ENCODE peak calls at places on chromosomes 4 and X, in five cellular contexts. One of them, this sample, is unnamed.

GRCh38 chr4:43331226-43332078 is 438.9 kb downstream of the GRXCR1 start:
- DNase-seq in posterior cingulate gyrus: no peak
- DNase-seq in stimulated activated CD8-positive, alpha-beta memory T cell treated with anti-CD3 and anti-CD28 coated beads, Interleukin-15, amount 100 ng/mL, for 24 hours: no peak
- DNase-seq in ELR: peak
- DNase-seq in foreskin fibroblast: no peak
- DNase-seq in this sample: peak

GRCh38 chr4:169341490-169341889 is 70.7 kb upstream of the SH3RF1 start:
- DNase-seq in foreskin fibroblast: peak
- DNase-seq in posterior cingulate gyrus: no peak
- DNase-seq in stimulated activated CD8-positive, alpha-beta memory T cell treated with anti-CD3 and anti-CD28 coated beads, Interleukin-15, amount 100 ng/mL, for 24 hours: no peak
- DNase-seq in ELR: peak
- DNase-seq in this sample: peak

GRCh38 chr4:122632396-122633143 is 11.7 kb upstream of the IL21 start:
- DNase-seq in foreskin fibroblast: no peak
- DNase-seq in ELR: no peak
- DNase-seq in stimulated activated CD8-positive, alpha-beta memory T cell treated with anti-CD3 and anti-CD28 coated beads, Interleukin-15, amount 100 ng/mL, for 24 hours: no peak
- DNase-seq in posterior cingulate gyrus: no peak
- DNase-seq in this sample: peak

GRCh38 chr4:100288811-100289529 is 98.7 kb upstream of the DDIT4L start:
- DNase-seq in stimulated activated CD8-positive, alpha-beta memory T cell treated with anti-CD3 and anti-CD28 coated beads, Interleukin-15, amount 100 ng/mL, for 24 hours: no peak
- DNase-seq in ELR: peak
- DNase-seq in foreskin fibroblast: peak
- DNase-seq in posterior cingulate gyrus: no peak
- DNase-seq in this sample: no peak

GRCh38 chrX:115413246-115413878 is 123.8 kb downstream of the LUZP4 start:
- DNase-seq in ELR: peak
- DNase-seq in posterior cingulate gyrus: no peak
- DNase-seq in foreskin fibroblast: peak
- DNase-seq in stimulated activated CD8-positive, alpha-beta memory T cell treated with anti-CD3 and anti-CD28 coated beads, Interleukin-15, amount 100 ng/mL, for 24 hours: no peak
- DNase-seq in this sample: peak

GRCh38 chr4:26723216-26723615 is 137.4 kb upstream of the STIM2 start:
- DNase-seq in foreskin fibroblast: no peak
- DNase-seq in ELR: no peak
- DNase-seq in stimulated activated CD8-positive, alpha-beta memory T cell treated with anti-CD3 and anti-CD28 coated beads, Interleukin-15, amount 100 ng/mL, for 24 hours: no peak
- DNase-seq in posterior cingulate gyrus: no peak
- DNase-seq in this sample: no peak

GRCh38 chr4:37522996-37523395 is 163.2 kb downstream of the RELL1 start:
- DNase-seq in posterior cingulate gyrus: no peak
- DNase-seq in foreskin fibroblast: no peak
- DNase-seq in ELR: peak
- DNase-seq in stimulated activated CD8-positive, alpha-beta memory T cell treated with anti-CD3 and anti-CD28 coated beads, Interleukin-15, amount 100 ng/mL, for 24 hours: no peak
- DNase-seq in this sample: no peak

GRCh38 chr4:183801460-183802168 is 103.5 kb upstream of the STOX2 start:
- DNase-seq in foreskin fibroblast: no peak
- DNase-seq in posterior cingulate gyrus: no peak
- DNase-seq in ELR: no peak
- DNase-seq in stimulated activated CD8-positive, alpha-beta memory T cell treated with anti-CD3 and anti-CD28 coated beads, Interleukin-15, amount 100 ng/mL, for 24 hours: no peak
- DNase-seq in this sample: no peak

GRCh38 chr4:103201724-103202123 is 3.6 kb upstream of the CENPE start:
- DNase-seq in ELR: no peak
- DNase-seq in foreskin fibroblast: no peak
- DNase-seq in stimulated activated CD8-positive, alpha-beta memory T cell treated with anti-CD3 and anti-CD28 coated beads, Interleukin-15, amount 100 ng/mL, for 24 hours: no peak
- DNase-seq in posterior cingulate gyrus: no peak
- DNase-seq in this sample: no peak

GRCh38 chr4:90181644-90182043 is 54.5 kb downstream of the CCSER1 start:
- DNase-seq in ELR: no peak
- DNase-seq in stimulated activated CD8-positive, alpha-beta memory T cell treated with anti-CD3 and anti-CD28 coated beads, Interleukin-15, amount 100 ng/mL, for 24 hours: no peak
- DNase-seq in posterior cingulate gyrus: no peak
- DNase-seq in foreskin fibroblast: no peak
- DNase-seq in this sample: no peak

GRCh38 chr4:184503869-184504300 is 29.5 kb upstream of the IRF2 start:
- DNase-seq in posterior cingulate gyrus: no peak
- DNase-seq in foreskin fibroblast: peak
- DNase-seq in stimulated activated CD8-positive, alpha-beta memory T cell treated with anti-CD3 and anti-CD28 coated beads, Interleukin-15, amount 100 ng/mL, for 24 hours: no peak
- DNase-seq in ELR: peak
- DNase-seq in this sample: peak

GRCh38 chr4:41028392-41029076 is 185.8 kb downstream of the APBB2 start:
- DNase-seq in posterior cingulate gyrus: no peak
- DNase-seq in stimulated activated CD8-positive, alpha-beta memory T cell treated with anti-CD3 and anti-CD28 coated beads, Interleukin-15, amount 100 ng/mL, for 24 hours: no peak
- DNase-seq in foreskin fibroblast: peak
- DNase-seq in ELR: no peak
- DNase-seq in this sample: peak

GRCh38 chrX:65572971-65573370 is 38.4 kb upstream of the LAS1L start:
- DNase-seq in posterior cingulate gyrus: no peak
- DNase-seq in foreskin fibroblast: no peak
- DNase-seq in ELR: no peak
- DNase-seq in stimulated activated CD8-positive, alpha-beta memory T cell treated with anti-CD3 and anti-CD28 coated beads, Interleukin-15, amount 100 ng/mL, for 24 hours: no peak
- DNase-seq in this sample: no peak

GRCh38 chr4:67762091-67762490 is 7.9 kb upstream of the GNRHR start:
- DNase-seq in stimulated activated CD8-positive, alpha-beta memory T cell treated with anti-CD3 and anti-CD28 coated beads, Interleukin-15, amount 100 ng/mL, for 24 hours: no peak
- DNase-seq in posterior cingulate gyrus: no peak
- DNase-seq in foreskin fibroblast: peak
- DNase-seq in ELR: peak
- DNase-seq in this sample: peak

GRCh38 chr4:98744372-98745150 is 86.2 kb upstream of the TSPAN5 start:
- DNase-seq in ELR: no peak
- DNase-seq in stimulated activated CD8-positive, alpha-beta memory T cell treated with anti-CD3 and anti-CD28 coated beads, Interleukin-15, amount 100 ng/mL, for 24 hours: no peak
- DNase-seq in posterior cingulate gyrus: no peak
- DNase-seq in foreskin fibroblast: no peak
- DNase-seq in this sample: no peak

This sample was measured in fibroblast of lung.